ENCODE peak calls at places on chromosomes 1 and 21, in five cellular contexts. One of them, this sample, is unnamed.

GRCh38 chr1:212451416-212452322 is 18.9 kb downstream of the NENF start:
- DNase-seq in astrocyte: no peak
- DNase-seq in fibroblast of the aortic adventitia: no peak
- DNase-seq in pancreas: no peak
- DNase-seq in GM23338: no peak
- DNase-seq in this sample: no peak

GRCh38 chr1:246107516-246108277 is 399.4 kb downstream of the SMYD3 start:
- DNase-seq in astrocyte: peak
- DNase-seq in fibroblast of the aortic adventitia: peak
- DNase-seq in pancreas: no peak
- DNase-seq in GM23338: peak
- DNase-seq in this sample: peak

GRCh38 chr1:26530540-26530897 is 958 bp downstream of the RPS6KA1 start:
- DNase-seq in astrocyte: no peak
- DNase-seq in fibroblast of the aortic adventitia: no peak
- DNase-seq in pancreas: peak
- DNase-seq in GM23338: no peak
- DNase-seq in this sample: no peak

GRCh38 chr21:46207920-46208571 is 20.5 kb downstream of the LSS start:
- DNase-seq in astrocyte: no peak
- DNase-seq in fibroblast of the aortic adventitia: no peak
- DNase-seq in pancreas: no peak
- DNase-seq in GM23338: no peak
- DNase-seq in this sample: no peak

GRCh38 chr1:81799939-81800740 is 594 bp upstream of the ADGRL2 start:
- DNase-seq in astrocyte: peak
- DNase-seq in fibroblast of the aortic adventitia: peak
- DNase-seq in pancreas: peak
- DNase-seq in GM23338: peak
- DNase-seq in this sample: peak

GRCh38 chr1:54027848-54028247 is 9.9 kb upstream of the LDLRAD1 start:
- DNase-seq in astrocyte: peak
- DNase-seq in fibroblast of the aortic adventitia: no peak
- DNase-seq in pancreas: no peak
- DNase-seq in GM23338: no peak
- DNase-seq in this sample: no peak

GRCh38 chr1:37033355-37034291 is 692 bp downstream of the GRIK3 start:
- DNase-seq in astrocyte: no peak
- DNase-seq in fibroblast of the aortic adventitia: no peak
- DNase-seq in pancreas: no peak
- DNase-seq in GM23338: no peak
- DNase-seq in this sample: no peak

GRCh38 chr1:206411321-206411720 is 59.0 kb upstream of the IKBKE start:
- DNase-seq in astrocyte: no peak
- DNase-seq in fibroblast of the aortic adventitia: no peak
- DNase-seq in pancreas: no peak
- DNase-seq in GM23338: no peak
- DNase-seq in this sample: no peak

GRCh38 chr1:206703647-206704046 is 18.9 kb downstream of the MAPKAPK2 start:
- DNase-seq in astrocyte: peak
- DNase-seq in fibroblast of the aortic adventitia: no peak
- DNase-seq in pancreas: no peak
- DNase-seq in GM23338: peak
- DNase-seq in this sample: peak

GRCh38 chr1:3166206-3166918 is 97.4 kb downstream of the PRDM16 start:
- DNase-seq in astrocyte: no peak
- DNase-seq in fibroblast of the aortic adventitia: no peak
- DNase-seq in pancreas: no peak
- DNase-seq in GM23338: no peak
- DNase-seq in this sample: no peak

GRCh38 chr1:150513275-150513885 is 2.2 kb upstream of the FALEC start:
- DNase-seq in astrocyte: no peak
- DNase-seq in fibroblast of the aortic adventitia: no peak
- DNase-seq in pancreas: no peak
- DNase-seq in GM23338: no peak
- DNase-seq in this sample: no peak

GRCh38 chr1:156001682-156002171 is 19.0 kb downstream of the SSR2 start:
- DNase-seq in astrocyte: peak
- DNase-seq in fibroblast of the aortic adventitia: peak
- DNase-seq in pancreas: no peak
- DNase-seq in GM23338: no peak
- DNase-seq in this sample: peak

GRCh38 chr1:199522936-199523335 is 504.6 kb upstream of the NR5A2 start:
- DNase-seq in astrocyte: peak
- DNase-seq in fibroblast of the aortic adventitia: peak
- DNase-seq in pancreas: no peak
- DNase-seq in GM23338: no peak
- DNase-seq in this sample: peak

GRCh38 chr1:3409737-3410434 is 44.6 kb upstream of the ARHGEF16 start:
- DNase-seq in astrocyte: peak
- DNase-seq in fibroblast of the aortic adventitia: peak
- DNase-seq in pancreas: peak
- DNase-seq in GM23338: peak
- DNase-seq in this sample: peak

GRCh38 chr1:167849656-167850055 is 64.3 kb downstream of the ADCY10 start:
- DNase-seq in astrocyte: no peak
- DNase-seq in fibroblast of the aortic adventitia: no peak
- DNase-seq in pancreas: no peak
- DNase-seq in GM23338: no peak
- DNase-seq in this sample: no peak

GRCh38 chr1:203556047-203556851 is 62.3 kb downstream of the OPTC start:
- DNase-seq in astrocyte: peak
- DNase-seq in fibroblast of the aortic adventitia: peak
- DNase-seq in pancreas: peak
- DNase-seq in GM23338: peak
- DNase-seq in this sample: peak

GRCh38 chr21:28633803-28634572 is 358.7 kb downstream of the LTN1 start:
- DNase-seq in astrocyte: peak
- DNase-seq in fibroblast of the aortic adventitia: peak
- DNase-seq in pancreas: no peak
- DNase-seq in GM23338: no peak
- DNase-seq in this sample: peak

GRCh38 chr1:86811539-86811938 is 102.4 kb downstream of the SELENOF start:
- DNase-seq in astrocyte: no peak
- DNase-seq in fibroblast of the aortic adventitia: no peak
- DNase-seq in pancreas: no peak
- DNase-seq in GM23338: peak
- DNase-seq in this sample: no peak

GRCh38 chr1:91507330-91507729 is 6.7 kb downstream of the CDC7 start:
- DNase-seq in astrocyte: no peak
- DNase-seq in fibroblast of the aortic adventitia: peak
- DNase-seq in pancreas: no peak
- DNase-seq in GM23338: no peak
- DNase-seq in this sample: peak

GRCh38 chr1:62905309-62905708 is 121.4 kb downstream of the ATG4C start:
- DNase-seq in astrocyte: no peak
- DNase-seq in fibroblast of the aortic adventitia: no peak
- DNase-seq in pancreas: no peak
- DNase-seq in GM23338: no peak
- DNase-seq in this sample: no peak

GRCh38 chr1:99557556-99558256 is 88.2 kb upstream of the PALMD start:
- DNase-seq in astrocyte: peak
- DNase-seq in fibroblast of the aortic adventitia: peak
- DNase-seq in pancreas: no peak
- DNase-seq in GM23338: no peak
- DNase-seq in this sample: peak

GRCh38 chr1:215113776-215114153 is 31.2 kb downstream of the KCNK2 start:
- DNase-seq in astrocyte: no peak
- DNase-seq in fibroblast of the aortic adventitia: no peak
- DNase-seq in pancreas: no peak
- DNase-seq in GM23338: no peak
- DNase-seq in this sample: no peak

GRCh38 chr1:151371744-151372410 is 628 bp downstream of the SELENBP1 start:
- DNase-seq in astrocyte: peak
- DNase-seq in fibroblast of the aortic adventitia: peak
- DNase-seq in pancreas: peak
- DNase-seq in GM23338: no peak
- DNase-seq in this sample: no peak

GRCh38 chr1:247409869-247410544 is 6.0 kb upstream of the NLRP3 start:
- DNase-seq in astrocyte: no peak
- DNase-seq in fibroblast of the aortic adventitia: no peak
- DNase-seq in pancreas: no peak
- DNase-seq in GM23338: no peak
- DNase-seq in this sample: no peak

GRCh38 chr1:51215169-51215568 is 20.9 kb upstream of the RNF11 start:
- DNase-seq in astrocyte: peak
- DNase-seq in fibroblast of the aortic adventitia: peak
- DNase-seq in pancreas: no peak
- DNase-seq in GM23338: no peak
- DNase-seq in this sample: no peak

GRCh38 chr1:173392895-173393654 is 84.1 kb upstream of the PRDX6 start:
- DNase-seq in astrocyte: peak
- DNase-seq in fibroblast of the aortic adventitia: peak
- DNase-seq in pancreas: no peak
- DNase-seq in GM23338: no peak
- DNase-seq in this sample: peak

GRCh38 chr1:67833595-67833926 is 294 bp upstream of the GNG12 start:
- DNase-seq in astrocyte: peak
- DNase-seq in fibroblast of the aortic adventitia: peak
- DNase-seq in pancreas: no peak
- DNase-seq in GM23338: no peak
- DNase-seq in this sample: no peak

GRCh38 chr1:165914136-165914798 is 86.9 kb downstream of the UCK2 start:
- DNase-seq in astrocyte: peak
- DNase-seq in fibroblast of the aortic adventitia: peak
- DNase-seq in pancreas: peak
- DNase-seq in GM23338: peak
- DNase-seq in this sample: peak

GRCh38 chr1:17768651-17769241 is 13.6 kb downstream of the ACTL8 start:
- DNase-seq in astrocyte: peak
- DNase-seq in fibroblast of the aortic adventitia: peak
- DNase-seq in pancreas: peak
- DNase-seq in GM23338: no peak
- DNase-seq in this sample: peak

GRCh38 chr1:247088967-247089366 is 10.4 kb upstream of the ZNF670 start:
- DNase-seq in astrocyte: no peak
- DNase-seq in fibroblast of the aortic adventitia: no peak
- DNase-seq in pancreas: no peak
- DNase-seq in GM23338: no peak
- DNase-seq in this sample: no peak

GRCh38 chr1:50977575-50978143 is 7.6 kb downstream of the CDKN2C start:
- DNase-seq in astrocyte: no peak
- DNase-seq in fibroblast of the aortic adventitia: peak
- DNase-seq in pancreas: peak
- DNase-seq in GM23338: peak
- DNase-seq in this sample: peak

GRCh38 chr1:94713472-94714141 is 106.5 kb upstream of the SLC44A3 start:
- DNase-seq in astrocyte: peak
- DNase-seq in fibroblast of the aortic adventitia: peak
- DNase-seq in pancreas: no peak
- DNase-seq in GM23338: peak
- DNase-seq in this sample: peak

GRCh38 chr21:26843912-26844257 is 1.3 kb downstream of the ADAMTS1 start:
- DNase-seq in astrocyte: peak
- DNase-seq in fibroblast of the aortic adventitia: peak
- DNase-seq in pancreas: no peak
- DNase-seq in GM23338: peak
- DNase-seq in this sample: peak

GRCh38 chr1:74328851-74329250 is 93.7 kb downstream of the TNNI3K start:
- DNase-seq in astrocyte: no peak
- DNase-seq in fibroblast of the aortic adventitia: no peak
- DNase-seq in pancreas: no peak
- DNase-seq in GM23338: no peak
- DNase-seq in this sample: no peak

GRCh38 chr1:245578751-245579150 is 424.0 kb downstream of the KIF26B start:
- DNase-seq in astrocyte: peak
- DNase-seq in fibroblast of the aortic adventitia: no peak
- DNase-seq in pancreas: no peak
- DNase-seq in GM23338: no peak
- DNase-seq in this sample: no peak

GRCh38 chr1:7302873-7303272 is 468.2 kb upstream of the VAMP3 start:
- DNase-seq in astrocyte: no peak
- DNase-seq in fibroblast of the aortic adventitia: no peak
- DNase-seq in pancreas: no peak
- DNase-seq in GM23338: no peak
- DNase-seq in this sample: no peak
- TF ChIP-seq CTCF in astrocyte: no peak
- TF ChIP-seq CTCF in fibroblast of the aortic adventitia: peak
- TF ChIP-seq CTCF in pancreas: no peak
- TF ChIP-seq CTCF in GM23338: no peak
- TF ChIP-seq CTCF in this sample: peak

GRCh38 chr1:41482906-41483895 is 1.3 kb downstream of the EDN2 start:
- DNase-seq in astrocyte: no peak
- DNase-seq in fibroblast of the aortic adventitia: no peak
- DNase-seq in pancreas: peak
- DNase-seq in GM23338: no peak
- DNase-seq in this sample: no peak
- H3K4me3 ChIP-seq in astrocyte: no peak
- H3K4me3 ChIP-seq in fibroblast of the aortic adventitia: no peak
- H3K4me3 ChIP-seq in pancreas: no peak
- H3K4me3 ChIP-seq in GM23338: no peak
- H3K4me3 ChIP-seq in this sample: no peak

GRCh38 chr1:162876751-162877150 is 15.8 kb upstream of the CCDC190 start:
- DNase-seq in astrocyte: no peak
- DNase-seq in fibroblast of the aortic adventitia: no peak
- DNase-seq in pancreas: no peak
- DNase-seq in GM23338: no peak
- DNase-seq in this sample: peak

GRCh38 chr1:162873671-162874666 is 13.0 kb upstream of the CCDC190 start:
- DNase-seq in astrocyte: peak
- DNase-seq in fibroblast of the aortic adventitia: peak
- DNase-seq in pancreas: no peak
- DNase-seq in GM23338: peak
- DNase-seq in this sample: peak

GRCh38 chr1:162877412-162877811 is 16.4 kb upstream of the CCDC190 start:
- DNase-seq in astrocyte: no peak
- DNase-seq in fibroblast of the aortic adventitia: no peak
- DNase-seq in pancreas: no peak
- DNase-seq in GM23338: no peak
- DNase-seq in this sample: no peak

GRCh38 chr1:162868972-162869371 is 8.0 kb upstream of the CCDC190 start:
- DNase-seq in astrocyte: no peak
- DNase-seq in fibroblast of the aortic adventitia: no peak
- DNase-seq in pancreas: no peak
- DNase-seq in GM23338: no peak
- DNase-seq in this sample: no peak

GRCh38 chr1:162872981-162873380 is 12.0 kb upstream of the CCDC190 start:
- DNase-seq in astrocyte: peak
- DNase-seq in fibroblast of the aortic adventitia: peak
- DNase-seq in pancreas: no peak
- DNase-seq in GM23338: no peak
- DNase-seq in this sample: peak
- TF ChIP-seq CTCF in astrocyte: no peak
- TF ChIP-seq CTCF in fibroblast of the aortic adventitia: no peak
- TF ChIP-seq CTCF in pancreas: no peak
- TF ChIP-seq CTCF in GM23338: no peak
- TF ChIP-seq CTCF in this sample: no peak

DNA sequence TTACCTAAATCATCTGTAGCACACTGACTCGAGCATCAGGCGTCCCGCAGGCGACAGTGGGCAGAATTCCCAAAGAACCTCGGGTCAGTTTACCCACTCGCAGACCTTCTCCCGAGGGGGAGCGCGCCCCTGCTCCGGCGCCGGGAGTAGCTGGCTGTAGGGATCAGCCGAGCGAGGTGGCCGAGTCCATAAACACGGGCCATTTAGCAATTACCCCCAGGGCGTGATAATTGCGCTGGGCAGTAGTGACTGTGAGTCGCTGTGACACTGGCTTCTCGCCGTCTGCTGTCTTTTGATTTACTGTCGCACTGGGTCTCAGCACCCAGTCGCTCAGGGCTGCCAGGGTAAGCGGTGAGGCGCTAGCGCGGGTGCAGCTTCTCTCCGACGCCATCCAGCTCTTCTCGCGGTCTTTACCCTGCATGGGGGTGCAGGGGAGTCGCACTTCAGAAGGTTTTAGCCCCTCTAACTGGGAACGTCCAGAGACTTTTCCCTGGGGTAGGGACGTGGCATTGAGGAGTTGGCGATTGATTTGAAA is 16.2 kb downstream of the HLX start:
- DNase-seq in astrocyte: no peak
- DNase-seq in fibroblast of the aortic adventitia: no peak
- DNase-seq in pancreas: no peak
- DNase-seq in GM23338: peak
- DNase-seq in this sample: no peak
- H3K4me3 ChIP-seq in astrocyte: no peak
- H3K4me3 ChIP-seq in fibroblast of the aortic adventitia: no peak
- H3K4me3 ChIP-seq in pancreas: no peak
- H3K4me3 ChIP-seq in GM23338: peak
- H3K4me3 ChIP-seq in this sample: no peak

This sample was measured in choroid plexus epithelial cell.